ENCODE peak calls at places on chromosome 15, in four cellular contexts. G, E, Y and M are unnamed samples. For H3K4me1, the result is how much of the 10 kb centered on the place peaks cover.

GRCh38 chr15:64930778-64931240 is 19.1 kb downstream of the ANKDD1A start:
- DNase-seq in E (peak), Y (peak), G (no peak), M (no peak)

GRCh38 chr15:100810831-100811230 is 68.8 kb upstream of the ALDH1A3 start:
- DNase-seq in G (no peak), Y (peak), E (no peak), M (no peak)

GRCh38 chr15:64653757-64654156 is 121.6 kb downstream of the RBPMS2 start:
- DNase-seq in Y (peak), E (no peak), G (no peak), M (no peak)

GRCh38 chr15:48537277-48538113 is 108.0 kb downstream of the FBN1 start:
- DNase-seq in Y (peak), G (peak), E (no peak), M (no peak)

GRCh38 chr15:89462198-89462912 is 34.0 kb downstream of the RHCG start:
- DNase-seq in G (no peak), Y (peak), E (no peak), M (peak)

GRCh38 chr15:78195735-78196201 is 38.6 kb downstream of the ACSBG1 start:
- DNase-seq in E (no peak), Y (peak), G (no peak), M (no peak)

GRCh38 chr15:56739964-56740640 is 6.8 kb upstream of the ZNF280D start:
- DNase-seq in G (no peak), Y (no peak), E (no peak), M (peak)

GRCh38 chr15:60407406-60407805 is 9.6 kb upstream of the ANXA2 start:
- DNase-seq in E (no peak), G (no peak), Y (peak), M (no peak)

GRCh38 chr15:37885651-37886050 is 48.8 kb upstream of the TMCO5A start:
- DNase-seq in E (no peak), G (no peak), Y (peak), M (no peak)

GRCh38 chr15:35208353-35208752 is 123.3 kb upstream of the NANOGP8 start:
- DNase-seq in G (no peak), E (no peak), Y (no peak), M (no peak)

GRCh38 chr15:98580577-98580976 is 67.8 kb upstream of the IGF1R start:
- DNase-seq in E (no peak), G (peak), Y (peak), M (no peak)

GRCh38 chr15:51842852-51843737 is 13.6 kb downstream of the TMOD3 start:
- DNase-seq in G (no peak), E (no peak), Y (peak), M (no peak)

GRCh38 chr15:52078197-52078875 is 34.2 kb downstream of the BCL2L10 start:
- DNase-seq in Y (no peak), E (no peak), G (no peak), M (no peak)

GRCh38 chr15:65194826-65195541 is 9.8 kb upstream of the CLPX start:
- DNase-seq in Y (peak), G (no peak), E (peak), M (no peak)

GRCh38 chr15:56957812-56958406 is 39.5 kb downstream of the TCF12 start:
- DNase-seq in E (no peak), G (no peak), Y (no peak), M (no peak)

GRCh38 chr15:51403072-51403878 is 61.8 kb downstream of the GLDN start:
- DNase-seq in G (no peak), Y (peak), E (no peak), M (no peak)

GRCh38 chr15:92617197-92618037 is 38.2 kb downstream of the FAM174B start:
- DNase-seq in E (peak), G (peak), Y (peak), M (peak)

GRCh38 chr15:100189849-100190248 is 151.9 kb downstream of the ADAMTS17 start:
- DNase-seq in G (no peak), Y (no peak), E (no peak), M (no peak)

GRCh38 chr15:58631319-58631718 is 118.2 kb downstream of the ADAM10 start:
- DNase-seq in E (no peak), Y (no peak), G (no peak), M (no peak)

GRCh38 chr15:43524254-43524847 is 6.9 kb downstream of the MAP1A start:
- DNase-seq in Y (no peak), G (no peak), E (no peak), M (no peak)

GRCh38 chr15:51726302-51727073 is 11.0 kb downstream of the LYSMD2 start:
- DNase-seq in G (peak), Y (peak), E (peak), M (no peak)

GRCh38 chr15:56320861-56321260 is 44.4 kb upstream of the TEX9 start:
- DNase-seq in Y (peak), G (no peak), E (no peak), M (no peak)

GRCh38 chr15:74785716-74786032 is 3.8 kb downstream of the CSK start:
- DNase-seq in Y (no peak), G (no peak), E (no peak), M (no peak)

GRCh38 chr15:38202356-38202755 is 50.3 kb upstream of the SPRED1 start:
- DNase-seq in G (no peak), Y (peak), E (no peak), M (no peak)

GRCh38 chr15:80695099-80695910 is at the start of gene ABHD17C:
- DNase-seq in E (peak), G (peak), Y (peak), M (peak)

GRCh38 chr15:56736308-56736707 is 3.0 kb upstream of the ZNF280D start:
- DNase-seq in Y (peak), E (no peak), G (no peak), M (no peak)

GRCh38 chr15:90866161-90866715 is 2.1 kb upstream of the FURIN start:
- DNase-seq in Y (no peak), E (no peak), G (no peak), M (no peak)

GRCh38 chr15:74245342-74245931 is 9.3 kb downstream of the CCDC33 start:
- DNase-seq in Y (peak), G (no peak), E (no peak), M (no peak)

DNA sequence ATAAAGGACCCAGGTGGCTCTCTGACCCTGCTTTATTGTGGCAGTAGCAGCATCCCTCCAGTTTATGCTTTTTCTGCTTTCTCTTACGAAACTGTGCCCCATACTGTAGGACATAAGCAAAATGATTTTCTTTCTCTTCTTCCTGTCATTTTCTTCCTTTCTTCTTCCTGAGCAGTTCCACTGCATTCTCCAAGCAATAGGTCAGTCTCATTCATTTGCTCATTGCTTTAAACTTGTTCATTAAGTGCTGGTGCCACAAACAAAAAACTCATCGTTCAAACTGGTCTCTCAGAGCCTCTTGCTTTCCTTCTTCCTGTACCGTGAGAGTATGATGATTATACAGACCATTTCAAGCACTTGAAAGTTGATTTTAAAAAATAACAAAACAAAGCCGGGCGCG is 66.8 kb downstream of the PDE8A start:
- DNase-seq in G (no peak), E (no peak), Y (peak), M (no peak)
- H3K4me1 ChIP-seq in G (under half), E (under half), Y (under half), M (under half)

GRCh38 chr15:96341465-96342142 is 11.1 kb downstream of the NR2F2 start:
- DNase-seq in Y (no peak), G (no peak), E (no peak), M (no peak)

GRCh38 chr15:96338772-96339661 is 8.5 kb downstream of the NR2F2 start:
- DNase-seq in Y (no peak), E (no peak), G (no peak), M (no peak)

GRCh38 chr15:96340611-96341464 is 10.3 kb downstream of the NR2F2 start:
- DNase-seq in E (peak), Y (peak), G (peak), M (peak)

GRCh38 chr15:96339662-96340347 is 9.3 kb downstream of the NR2F2 start:
- DNase-seq in E (no peak), Y (peak), G (no peak), M (no peak)

DNA sequence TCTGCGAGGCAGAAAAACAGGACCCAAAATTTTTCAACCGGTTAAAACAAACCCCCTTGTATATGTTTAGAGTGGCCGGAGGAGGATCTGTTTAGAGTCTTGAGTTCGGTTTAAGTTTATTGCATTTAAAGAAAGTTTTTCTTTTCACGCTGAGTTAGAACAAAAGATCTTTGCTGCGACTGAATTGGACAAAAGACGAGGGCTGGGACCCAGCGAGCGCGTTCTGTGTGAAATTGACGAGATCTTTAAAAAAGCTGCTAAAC is 9.8 kb downstream of the NR2F2 start:
- DNase-seq in Y (no peak), G (no peak), E (no peak), M (no peak)
- H3K4me1 ChIP-seq in Y (under half), G (under half), E (under half), M (under half)

GRCh38 chr15:71219101-71219500 is 103.8 kb downstream of the THSD4 start:
- DNase-seq in E (no peak), Y (no peak), G (no peak), M (no peak)
- H3K4me1 ChIP-seq in E (under half), Y (under half), G (under half), M (under half)

GRCh38 chr15:40097096-40097967 is 11.3 kb downstream of the BMF start:
- DNase-seq in Y (no peak), E (no peak), G (no peak), M (no peak)

GRCh38 chr15:40093224-40093842 is 15.3 kb downstream of the BMF start:
- DNase-seq in E (peak), Y (peak), G (no peak), M (no peak)

GRCh38 chr15:40094156-40094555 is 14.5 kb downstream of the BMF start:
- DNase-seq in Y (no peak), E (peak), G (no peak), M (no peak)

GRCh38 chr15:40096094-40096876 is 12.4 kb downstream of the BMF start:
- DNase-seq in Y (no peak), G (no peak), E (peak), M (no peak)

GRCh38 chr15:40095381-40096093 is 13.1 kb downstream of the BMF start:
- DNase-seq in G (no peak), E (no peak), Y (no peak), M (no peak)
- H3K4me1 ChIP-seq in G (under half), E (under half), Y (under half), M (half or more)

DNA sequence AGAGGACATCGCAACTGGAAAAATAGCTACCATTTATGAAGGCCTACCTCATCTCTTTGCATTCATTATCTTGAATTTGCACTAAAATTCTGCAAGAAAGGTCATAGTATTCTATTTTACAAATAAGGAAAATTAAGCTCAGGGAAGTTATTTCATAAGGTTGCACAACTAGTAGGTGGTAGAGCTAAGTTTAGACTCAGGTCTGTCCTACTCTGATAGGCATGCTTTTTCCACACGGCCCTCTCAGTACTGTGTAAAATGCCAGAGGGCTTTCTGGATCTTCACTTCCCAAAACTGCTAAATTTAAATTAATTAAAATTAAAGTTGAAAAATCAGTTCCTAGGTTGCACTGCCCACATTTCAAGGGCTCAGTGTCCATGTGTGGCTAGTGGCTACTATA is 18.3 kb downstream of the MAP2K1 start:
- DNase-seq in E (no peak), Y (no peak), G (no peak), M (no peak)
- H3K4me1 ChIP-seq in E (under half), Y (under half), G (under half), M (under half)

DNA sequence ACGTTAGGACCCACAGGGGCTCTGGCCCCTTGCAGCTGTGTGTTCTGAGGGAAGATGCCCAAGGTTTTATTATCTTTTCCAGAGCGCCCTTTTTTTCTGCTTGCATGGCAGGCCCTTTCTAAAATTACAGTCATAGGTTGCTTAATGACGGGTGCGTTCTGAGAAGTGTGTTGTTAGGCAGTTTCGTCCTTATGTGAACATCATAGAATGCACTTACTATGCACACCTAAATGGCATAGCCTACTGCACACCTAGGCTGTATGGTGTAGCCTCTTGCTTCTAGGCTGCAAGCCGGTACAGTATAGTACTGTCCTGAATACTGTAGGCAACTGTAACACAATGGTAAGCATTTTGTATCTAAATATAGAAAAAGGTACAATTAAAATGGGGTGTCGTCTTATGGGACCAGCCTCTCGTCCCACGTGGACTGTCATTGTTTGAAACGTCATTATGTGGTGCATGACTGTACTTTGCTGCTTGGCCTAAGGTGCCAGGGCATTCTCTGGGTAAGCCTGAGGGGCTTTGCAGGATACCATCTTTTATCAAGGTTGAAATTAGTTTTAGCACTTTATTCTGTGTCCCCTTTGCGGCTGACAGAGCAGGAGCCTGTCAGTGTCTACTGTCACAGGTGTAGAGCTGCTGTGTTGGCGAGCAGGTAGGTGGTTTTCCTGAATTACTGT is 10.9 kb downstream of the KLF13 start:
- DNase-seq in E (no peak), Y (no peak), G (no peak), M (no peak)
- H3K4me1 ChIP-seq in E (under half), Y (under half), G (half or more), M (half or more)